ENCODE peak calls at places on chromosomes 4 and X, in six cellular contexts. E is ecto neural progenitor cell, L is C1 segment of cervical spinal cord, G is OCI-LY7, I is Karpas-422, U is HFFc6. S is an unnamed sample.

GRCh38 chr4:20137176-20137575 is 114.5 kb upstream of the SLIT2 start:
- DNase-seq in U (peak), E (no peak), L (no peak), I (no peak), G (no peak), S (no peak)

GRCh38 chrX:120790552-120790951 is 85.1 kb downstream of the CT47B1 start:
- DNase-seq in G (no peak), U (no peak), I (no peak), L (no peak), E (no peak), S (no peak)

GRCh38 chr4:165625281-165625680 is 246.5 kb downstream of the CPE start:
- DNase-seq in G (no peak), U (no peak), E (no peak), I (no peak), L (no peak), S (no peak)

GRCh38 chr4:181350578-181351420 is 892.4 kb upstream of the TENM3 start:
- DNase-seq in G (no peak), L (no peak), U (no peak), I (no peak), E (peak), S (no peak)

GRCh38 chr4:112277220-112277619 is 8.5 kb downstream of the TIFA start:
- DNase-seq in G (no peak), E (no peak), I (no peak), L (no peak), U (no peak), S (no peak)

GRCh38 chr4:176441594-176441993 is 121.8 kb downstream of the SPCS3 start:
- DNase-seq in L (no peak), U (no peak), E (no peak), G (no peak), I (no peak), S (no peak)

GRCh38 chr4:164509951-164510350 is 244.0 kb upstream of the SMIM31 start:
- DNase-seq in L (no peak), I (no peak), U (no peak), E (no peak), G (no peak), S (no peak)

GRCh38 chr4:74375824-74376426 is 11.0 kb downstream of the EREG start:
- DNase-seq in G (no peak), I (no peak), E (no peak), L (no peak), U (no peak), S (no peak)

GRCh38 chr4:184250795-184251679 is 33.4 kb upstream of the ENPP6 start:
- DNase-seq in L (no peak), U (peak), I (peak), G (peak), E (no peak), S (no peak)

GRCh38 chrX:34866636-34867035 is 76.0 kb upstream of the FAM47B start:
- DNase-seq in I (no peak), L (no peak), G (no peak), E (no peak), U (no peak), S (no peak)

GRCh38 chrX:17377795-17378194 is 2.8 kb downstream of the NHS start:
- DNase-seq in E (no peak), G (no peak), L (no peak), U (no peak), I (no peak), S (no peak)

GRCh38 chr4:89298788-89299152 is 8.8 kb downstream of the GPRIN3 start:
- DNase-seq in G (peak), E (no peak), L (no peak), U (no peak), I (peak), S (no peak)

GRCh38 chr4:82721819-82722423 is 76.7 kb downstream of the SCD5 start:
- DNase-seq in E (no peak), I (peak), L (no peak), U (peak), G (peak), S (peak)

GRCh38 chr4:176238157-176238608 is 30.8 kb downstream of the ASB5 start:
- DNase-seq in U (peak), L (no peak), E (no peak), G (no peak), I (no peak), S (no peak)

GRCh38 chr4:7976025-7976424 is 36.4 kb upstream of the AFAP1 start:
- DNase-seq in G (no peak), I (no peak), U (no peak), E (no peak), L (no peak), S (no peak)

GRCh38 chr4:38154681-38155588 is 194.7 kb downstream of the PTTG2 start:
- DNase-seq in G (peak), E (no peak), I (no peak), U (no peak), L (no peak), S (no peak)

GRCh38 chrX:107684956-107685385 is 56.7 kb downstream of the PRPS1 start:
- DNase-seq in I (peak), U (no peak), E (no peak), L (no peak), G (no peak), S (peak)

GRCh38 chr4:87843936-87844335 is 11.2 kb downstream of the MEPE start:
- DNase-seq in L (no peak), E (no peak), I (no peak), U (peak), G (no peak), S (no peak)

GRCh38 chrX:5876984-5877655 is 351.5 kb downstream of the NLGN4X start:
- DNase-seq in U (no peak), I (peak), G (peak), L (no peak), E (no peak), S (no peak)

GRCh38 chrX:15946783-15947550 is 92.4 kb upstream of the AP1S2 start:
- DNase-seq in E (no peak), L (no peak), G (no peak), U (peak), I (no peak), S (no peak)

GRCh38 chrX:18956322-18957032 is 27.4 kb downstream of the PHKA2 start:
- DNase-seq in I (no peak), G (no peak), E (no peak), L (no peak), U (no peak), S (no peak)

S was measured in anterior cingulate cortex.